ENCODE peak calls at places on chromosomes 4 and X, in ten cellular contexts. K is endothelial cell, T is psoas muscle, P is sigmoid colon, Z is esophagus muscularis mucosa, B is hepatocyte, E is cardiac fibroblast, M is WTC11, L is fibroblast of pulmonary artery, D is fibroblast of the aortic adventitia. X is an unnamed sample.

GRCh38 chr4:61194601-61195000 is 5.5 kb upstream of the ADGRL3 start:
- DNase-seq in T (no peak), B (no peak), K (no peak), P (no peak), D (no peak), Z (no peak), E (no peak), L (no peak), M (no peak), X (no peak)

GRCh38 chr4:102449751-102450352 is 51.3 kb upstream of the NFKB1 start:
- DNase-seq in L (peak; percentile 79), K (peak; percentile 53), Z (no peak), E (peak; percentile 80), P (no peak), D (peak; percentile 76), M (peak; percentile 18), B (peak; percentile 69), T (no peak), X (no peak)

GRCh38 chr4:144754562-144755410 is 108.8 kb downstream of the HHIP start:
- DNase-seq in K (peak; percentile 7), D (peak; percentile 87), L (peak; percentile 73), P (no peak), T (no peak), M (peak; percentile 10), E (peak; percentile 72), Z (no peak), B (no peak), X (no peak)

GRCh38 chr4:44629280-44629866 is 22.1 kb downstream of the YIPF7 start:
- DNase-seq in D (peak; percentile 59), K (peak; percentile 61), Z (no peak), E (peak; percentile 71), B (peak; percentile 72), M (peak; percentile 27), P (no peak), T (no peak), L (peak; percentile 68), X (peak; percentile 8)

GRCh38 chr4:33561259-33561658 is 2683.1 kb downstream of the ARAP2 start:
- DNase-seq in Z (no peak), M (no peak), L (no peak), K (no peak), T (no peak), D (no peak), B (no peak), P (no peak), E (no peak), X (no peak)

GRCh38 chr4:55635282-55635681 is 816 bp downstream of the NMU start:
- DNase-seq in B (no peak), T (no peak), E (no peak), D (no peak), M (no peak), P (no peak), Z (no peak), L (no peak), K (no peak), X (no peak)

GRCh38 chrX:102651968-102652744 is 873 bp downstream of the GPRASP1 start:
- DNase-seq in L (peak; percentile 56), P (peak; percentile 83), B (peak; percentile 60), Z (no peak), T (no peak), K (peak; percentile 20), M (peak; percentile 35), D (peak; percentile 45), E (peak; percentile 50), X (no peak)

GRCh38 chr4:154551872-154552686 is 1.9 kb upstream of the PLRG1 start:
- DNase-seq in K (peak; percentile 70), D (peak; percentile 87), L (peak; percentile 88), P (peak; percentile 88), B (peak; percentile 86), E (peak; percentile 90), Z (no peak), T (peak; percentile 65), M (peak; percentile 68), X (peak; percentile 50)

GRCh38 chr4:46878641-46879040 is 30.4 kb downstream of the COX7B2 start:
- DNase-seq in M (no peak), E (no peak), L (no peak), K (no peak), T (no peak), B (no peak), Z (no peak), P (no peak), D (no peak), X (no peak)

GRCh38 chr4:149031399-149031798 is 589.2 kb upstream of the NR3C2 start:
- DNase-seq in T (no peak), P (no peak), Z (no peak), D (peak; percentile 8), M (no peak), E (peak; percentile 55), K (no peak), L (peak; percentile 10), B (peak; percentile 52), X (no peak)

GRCh38 chr4:147526272-147526654 is 45.4 kb downstream of the EDNRA start:
- DNase-seq in P (no peak), L (no peak), D (no peak), B (no peak), E (no peak), M (no peak), Z (no peak), K (no peak), T (no peak), X (no peak)

DNA sequence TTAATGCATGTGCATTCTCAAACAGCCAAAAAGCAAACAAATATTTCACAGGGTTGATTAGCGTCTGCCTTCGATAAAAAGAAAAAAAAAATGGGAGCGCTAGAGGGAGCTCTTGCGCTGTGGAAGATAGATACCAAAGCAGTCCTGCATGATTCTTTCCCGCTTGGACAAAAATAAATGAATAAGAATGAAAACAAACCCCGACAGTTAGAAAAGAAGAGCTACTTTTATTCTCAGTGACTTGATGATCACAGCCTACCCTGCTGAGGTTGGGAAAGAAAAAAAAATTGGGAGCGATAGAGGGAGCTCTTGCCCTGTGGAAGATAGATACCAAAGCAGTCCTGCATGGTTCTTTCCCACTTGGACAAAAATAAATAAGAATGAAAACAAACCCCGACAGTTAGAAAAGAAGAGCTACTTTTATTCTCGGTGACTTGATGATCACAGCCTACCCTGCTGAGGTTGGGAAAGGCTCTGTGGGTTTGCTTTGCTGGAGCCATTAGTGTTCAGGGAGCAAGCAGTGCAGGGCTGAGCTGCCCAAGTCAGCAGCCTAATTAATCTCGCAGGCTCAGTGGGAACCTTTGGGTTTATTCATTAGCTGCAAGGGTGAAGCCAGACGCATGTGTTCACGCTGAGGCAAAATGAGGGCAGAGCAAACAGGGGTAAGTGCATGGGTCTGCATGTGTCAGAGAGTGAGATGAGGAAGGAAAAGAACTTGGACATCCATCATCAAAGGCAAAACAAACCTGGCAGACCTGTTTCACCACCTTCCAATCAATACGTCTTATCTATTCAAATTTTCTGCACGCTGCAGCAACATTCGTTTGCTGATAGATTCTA is 249.3 kb upstream of the PRKX start:
- DNase-seq in E (peak; percentile 28), D (peak; percentile 27), L (peak; percentile 11), B (peak; percentile 61), M (no peak), T (no peak), P (no peak), K (peak; percentile 6), Z (no peak), X (no peak)
- TF ChIP-seq CTCF in E (peak; percentile 13), D (peak; percentile 45), L (peak; percentile 43), B (peak; percentile 79), M (no peak), T (peak; percentile 34), P (no peak), K (peak; percentile 46), Z (peak; percentile 25), X (peak; percentile 57)

GRCh38 chr4:166146806-166147540 is 273.9 kb downstream of the TLL1 start:
- DNase-seq in P (no peak), M (no peak), D (no peak), L (peak; percentile 74), B (no peak), Z (no peak), E (peak; percentile 50), K (no peak), T (no peak), X (no peak)
- TF ChIP-seq CTCF in P (no peak), M (no peak), D (no peak), L (no peak), B (no peak), Z (no peak), E (no peak), K (no peak), T (no peak), X (no peak)

DNA sequence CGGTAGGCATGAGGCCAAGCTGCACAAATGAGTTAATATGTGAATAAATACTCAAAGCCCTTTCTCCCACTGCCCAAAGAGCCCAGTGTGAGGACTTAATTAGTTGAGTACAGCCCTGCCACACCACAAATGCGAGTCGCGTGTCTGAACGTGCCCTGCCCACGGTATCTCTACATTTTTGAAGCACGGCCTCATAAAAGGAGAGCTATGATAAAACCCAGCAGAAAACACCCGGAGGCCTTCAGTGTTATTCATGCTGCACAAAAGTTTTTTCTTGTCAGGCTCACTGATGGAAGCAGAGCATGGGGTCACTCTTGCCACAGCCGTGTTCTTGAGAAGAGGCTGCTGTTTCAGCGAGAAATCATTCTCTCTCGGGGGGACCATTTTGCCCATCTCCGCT is 88.6 kb downstream of the SORCS2 start:
- DNase-seq in B (peak; percentile 28), K (no peak), Z (no peak), L (no peak), D (peak; percentile 23), M (no peak), P (no peak), T (no peak), E (no peak), X (no peak)
- TF ChIP-seq CTCF in B (no peak), K (no peak), Z (no peak), L (no peak), D (no peak), M (no peak), P (no peak), T (no peak), E (no peak), X (no peak)

DNA sequence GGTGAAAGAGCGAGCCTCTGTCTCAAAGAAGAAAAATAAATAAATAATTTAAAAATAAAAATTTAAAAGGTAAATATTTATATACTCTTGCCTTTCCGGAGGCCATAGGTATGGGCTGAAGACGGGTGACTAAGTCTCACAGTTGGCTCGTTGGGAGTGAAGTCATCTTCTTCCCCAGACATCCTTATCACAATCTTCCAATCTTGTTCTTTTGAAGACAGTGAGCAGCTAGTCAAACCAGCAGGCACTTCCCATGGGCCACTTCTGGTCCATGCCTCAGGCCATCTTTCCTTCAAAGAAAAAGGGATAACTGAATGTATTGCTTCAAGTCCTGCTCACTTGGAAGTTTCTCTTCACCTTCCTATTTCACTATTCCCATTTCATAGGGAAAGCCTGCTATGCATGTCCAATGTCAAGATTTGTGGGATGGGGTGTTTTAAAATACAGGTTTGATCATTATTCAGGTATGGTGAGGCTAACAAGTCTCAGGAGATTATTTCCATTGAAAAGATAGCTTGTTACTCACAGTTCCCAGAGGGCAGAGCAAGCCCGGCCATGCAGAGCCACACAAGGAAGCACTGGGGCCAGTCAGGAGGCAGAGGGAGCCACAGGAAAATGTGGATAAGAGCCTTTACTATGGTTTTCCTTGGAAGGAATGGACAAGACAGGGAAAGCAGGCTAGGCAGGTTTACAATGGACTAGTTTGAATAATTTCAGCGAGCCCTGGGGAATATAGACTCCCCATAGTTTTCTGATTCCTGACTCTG is 33.3 kb upstream of the VCX2 start:
- DNase-seq in Z (no peak), L (no peak), D (no peak), E (no peak), B (no peak), M (no peak), P (no peak), T (no peak), K (no peak), X (no peak)
- TF ChIP-seq CTCF in Z (no peak), L (no peak), D (no peak), E (no peak), B (no peak), M (no peak), P (no peak), T (no peak), K (no peak), X (no peak)

X was measured in AG09319.